ENCODE peak calls at places on chromosome 17, in four cellular contexts. U, B, M and A are unnamed samples.
A peak's percentile ranks its signal among the peaks of the same experiment; 100 is the strongest.

GRCh38 chr17:57343717-57344116 is 87.4 kb downstream of the MSI2 start:
- DNase-seq in B (no peak), M (no peak), U (no peak), A (no peak)

GRCh38 chr17:10668771-10669170 is 11.7 kb upstream of the MYH3 start:
- DNase-seq in U (no peak), M (no peak), B (no peak), A (no peak)

GRCh38 chr17:4703330-4703691 is 626 bp downstream of the PELP1 start:
- DNase-seq in B (no peak), M (no peak), U (no peak), A (no peak)

GRCh38 chr17:28467456-28468025 is 5.9 kb upstream of the SLC13A2 start:
- DNase-seq in M (no peak), B (no peak), U (no peak), A (no peak)

GRCh38 chr17:27756467-27757371 is 43.6 kb downstream of the NOS2 start:
- DNase-seq in M (peak; percentile 60), U (peak; percentile 68), B (peak; percentile 36), A (peak; percentile 84)

GRCh38 chr17:2233441-2233947 is 70.1 kb downstream of the SMG6 start:
- DNase-seq in U (no peak), M (peak; percentile 58), B (no peak), A (no peak)

GRCh38 chr17:83050651-83051422 is 28.6 kb upstream of the METRNL start:
- DNase-seq in B (peak; percentile 35), U (peak; percentile 73), M (no peak), A (no peak)

GRCh38 chr17:15392326-15392739 is 50.9 kb upstream of the TEKT3 start:
- DNase-seq in U (no peak), B (no peak), M (no peak), A (no peak)

GRCh38 chr17:82985973-82986372 is 93.4 kb upstream of the METRNL start:
- DNase-seq in B (peak; percentile 52), U (peak; percentile 47), M (no peak), A (no peak)

GRCh38 chr17:32475258-32475657 is 11.5 kb upstream of the CDK5R1 start:
- DNase-seq in U (no peak), B (no peak), M (no peak), A (no peak)

GRCh38 chr17:32479074-32479617 is 7.6 kb upstream of the CDK5R1 start:
- DNase-seq in U (no peak), M (no peak), B (no peak), A (no peak)

GRCh38 chr17:32482568-32483320 is 4.0 kb upstream of the CDK5R1 start:
- DNase-seq in M (no peak), U (no peak), B (peak; percentile 79), A (no peak)

GRCh38 chr17:32481193-32481592 is 5.6 kb upstream of the CDK5R1 start:
- DNase-seq in U (no peak), B (no peak), M (no peak), A (no peak)

DNA sequence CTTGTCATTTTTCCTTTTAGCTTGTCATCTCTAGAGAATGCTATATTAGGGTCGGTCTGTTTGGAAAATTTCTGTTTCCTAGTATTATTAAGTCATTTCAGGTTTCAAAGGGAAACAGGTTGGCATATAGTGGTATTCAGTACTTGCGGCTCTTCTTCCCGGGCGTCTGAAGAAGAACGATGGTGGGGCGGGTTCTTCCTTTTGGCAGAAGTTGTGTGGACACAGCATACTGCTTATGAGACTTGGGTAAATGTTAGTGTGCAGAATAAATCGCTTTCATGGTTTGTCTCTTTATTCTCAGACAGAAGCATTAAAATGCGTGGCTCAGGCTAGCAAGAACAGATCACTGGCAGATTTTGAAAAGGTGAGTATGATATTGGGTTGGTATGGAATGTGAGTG is 9.6 kb upstream of the CDK5R1 start:
- DNase-seq in U (no peak), M (no peak), B (no peak), A (no peak)
- H3K36me3 ChIP-seq in U (peaks cover 85% of the 10 kb centered on the region), M (peaks cover 32% of the 10 kb centered on the region), B (peaks cover 30% of the 10 kb centered on the region), A (peaks cover 48% of the 10 kb centered on the region)

DNA sequence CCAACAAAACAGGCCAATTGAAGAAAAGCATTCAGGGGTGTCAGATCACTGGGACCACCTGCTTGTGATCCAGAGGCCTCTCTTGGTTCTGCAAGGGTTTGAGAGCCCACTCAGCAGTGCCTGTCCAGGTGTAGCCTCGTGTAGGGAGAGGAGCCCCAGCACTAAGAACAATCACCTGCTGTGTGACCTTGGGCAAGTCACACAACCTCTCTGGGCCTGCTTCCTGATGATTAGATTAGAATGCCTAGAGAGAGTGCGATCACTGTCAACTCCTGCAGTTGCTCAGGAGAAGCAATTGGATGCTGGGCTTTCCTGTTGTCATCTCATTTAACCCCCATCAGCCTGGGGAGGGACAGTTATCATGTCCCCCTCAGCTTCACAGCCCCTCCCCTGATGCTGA is 10.2 kb downstream of the DLX3 start:
- DNase-seq in M (no peak), B (no peak), U (no peak), A (no peak)
- H3K27me3 ChIP-seq in M (no peaks in the 10 kb centered on the region), B (peaks cover 93% of the 10 kb centered on the region), U (peaks cover 77% of the 10 kb centered on the region), A (no peaks in the 10 kb centered on the region)

GRCh38 chr17:62692159-62692651 is 64.7 kb downstream of the MRC2 start:
- DNase-seq in M (no peak), U (no peak), B (no peak), A (peak; percentile 86)
- H3K36me3 ChIP-seq in M (no peaks in the 10 kb centered on the region), U (no peaks in the 10 kb centered on the region), B (no peaks in the 10 kb centered on the region), A (no peaks in the 10 kb centered on the region)

GRCh38 chr17:49996121-49996494 is 1.1 kb upstream of the DLX3 start:
- DNase-seq in M (no peak), U (no peak), B (no peak), A (no peak)
- H3K27me3 ChIP-seq in M (no peaks in the 10 kb centered on the region), U (peaks cover 98% of the 10 kb centered on the region), B (peaks cover 91% of the 10 kb centered on the region), A (no peaks in the 10 kb centered on the region)

DNA sequence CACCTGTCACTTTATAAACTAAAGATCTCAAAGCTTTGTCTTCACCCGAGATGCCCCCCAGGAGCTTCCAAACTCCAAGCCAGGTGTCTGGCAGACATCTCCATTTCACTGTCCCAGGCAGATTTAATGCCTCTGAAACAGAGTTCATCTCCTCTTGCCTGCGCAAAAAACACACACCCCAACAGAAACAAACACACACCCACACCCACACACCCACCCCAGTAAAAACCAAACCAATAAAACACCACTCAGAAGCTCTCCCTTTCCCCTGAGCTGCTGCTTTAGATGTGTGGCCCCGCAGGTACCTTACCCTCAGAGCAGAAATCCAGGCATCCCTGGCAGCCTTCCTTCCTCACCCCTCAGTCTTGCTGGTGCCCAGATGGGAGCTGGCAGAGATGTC is 14.4 kb downstream of the SEC14L1 start:
- DNase-seq in U (no peak), B (no peak), M (no peak), A (no peak)
- H3K36me3 ChIP-seq in U (no peaks in the 10 kb centered on the region), B (peaks cover 8% of the 10 kb centered on the region), M (no peaks in the 10 kb centered on the region), A (no peaks in the 10 kb centered on the region)

GRCh38 chr17:49469831-49470568 is 25.1 kb upstream of the NGFR start:
- DNase-seq in B (no peak), M (peak; percentile 69), U (no peak), A (no peak)
- H3K27me3 ChIP-seq in B (peaks cover 98% of the 10 kb centered on the region), M (no peaks in the 10 kb centered on the region), U (peaks cover 57% of the 10 kb centered on the region), A (no peaks in the 10 kb centered on the region)